ENCODE peak calls at places on chromosome 1, in ten cellular contexts. One of them, this sample, is unnamed.

GRCh38 chr1:32239335-32239734 is 7.7 kb upstream of the FAM167B start:
- DNase-seq in adrenal gland: no peak
- DNase-seq in ovary: no peak
- DNase-seq in A549: no peak
- DNase-seq in uterus: no peak
- DNase-seq in heart left ventricle: no peak
- DNase-seq in spleen: no peak
- DNase-seq in K562: no peak
- DNase-seq in upper lobe of left lung: no peak
- DNase-seq in prostate gland: no peak
- DNase-seq in this sample: no peak

GRCh38 chr1:200733907-200734306 is 4.8 kb upstream of the CAMSAP2 start:
- DNase-seq in adrenal gland: no peak
- DNase-seq in ovary: no peak
- DNase-seq in A549: no peak
- DNase-seq in uterus: no peak
- DNase-seq in heart left ventricle: no peak
- DNase-seq in spleen: no peak
- DNase-seq in K562: no peak
- DNase-seq in upper lobe of left lung: no peak
- DNase-seq in prostate gland: no peak
- DNase-seq in this sample: no peak

GRCh38 chr1:225767591-225768540 is 9.8 kb upstream of the SRP9 start:
- DNase-seq in adrenal gland: peak
- DNase-seq in ovary: peak
- DNase-seq in A549: no peak
- DNase-seq in uterus: peak
- DNase-seq in heart left ventricle: peak
- DNase-seq in spleen: peak
- DNase-seq in K562: no peak
- DNase-seq in upper lobe of left lung: peak
- DNase-seq in prostate gland: no peak
- DNase-seq in this sample: peak

GRCh38 chr1:3681898-3682806 is 29.8 kb downstream of the TP73 start:
- DNase-seq in adrenal gland: no peak
- DNase-seq in ovary: no peak
- DNase-seq in A549: no peak
- DNase-seq in uterus: no peak
- DNase-seq in heart left ventricle: no peak
- DNase-seq in spleen: no peak
- DNase-seq in K562: no peak
- DNase-seq in upper lobe of left lung: peak
- DNase-seq in prostate gland: no peak
- DNase-seq in this sample: no peak

GRCh38 chr1:92749024-92749634 is 35.8 kb downstream of the EVI5 start:
- DNase-seq in adrenal gland: peak
- DNase-seq in ovary: no peak
- DNase-seq in A549: peak
- DNase-seq in uterus: no peak
- DNase-seq in heart left ventricle: no peak
- DNase-seq in spleen: no peak
- DNase-seq in K562: peak
- DNase-seq in upper lobe of left lung: no peak
- DNase-seq in prostate gland: peak
- DNase-seq in this sample: no peak

GRCh38 chr1:46522184-46522968 is 29.1 kb downstream of the KNCN start:
- DNase-seq in adrenal gland: peak
- DNase-seq in ovary: peak
- DNase-seq in A549: peak
- DNase-seq in uterus: peak
- DNase-seq in heart left ventricle: no peak
- DNase-seq in spleen: peak
- DNase-seq in K562: peak
- DNase-seq in upper lobe of left lung: peak
- DNase-seq in prostate gland: peak
- DNase-seq in this sample: no peak

GRCh38 chr1:2566106-2567045 is 10.2 kb downstream of the TNFRSF14 start:
- DNase-seq in adrenal gland: no peak
- DNase-seq in ovary: peak
- DNase-seq in A549: no peak
- DNase-seq in uterus: no peak
- DNase-seq in heart left ventricle: no peak
- DNase-seq in spleen: no peak
- DNase-seq in K562: no peak
- DNase-seq in upper lobe of left lung: peak
- DNase-seq in prostate gland: no peak
- DNase-seq in this sample: no peak

GRCh38 chr1:18816808-18817207 is 42.7 kb downstream of the TAS1R2 start:
- DNase-seq in adrenal gland: no peak
- DNase-seq in ovary: no peak
- DNase-seq in A549: no peak
- DNase-seq in uterus: no peak
- DNase-seq in heart left ventricle: no peak
- DNase-seq in spleen: no peak
- DNase-seq in K562: no peak
- DNase-seq in upper lobe of left lung: no peak
- DNase-seq in prostate gland: no peak
- DNase-seq in this sample: no peak

DNA sequence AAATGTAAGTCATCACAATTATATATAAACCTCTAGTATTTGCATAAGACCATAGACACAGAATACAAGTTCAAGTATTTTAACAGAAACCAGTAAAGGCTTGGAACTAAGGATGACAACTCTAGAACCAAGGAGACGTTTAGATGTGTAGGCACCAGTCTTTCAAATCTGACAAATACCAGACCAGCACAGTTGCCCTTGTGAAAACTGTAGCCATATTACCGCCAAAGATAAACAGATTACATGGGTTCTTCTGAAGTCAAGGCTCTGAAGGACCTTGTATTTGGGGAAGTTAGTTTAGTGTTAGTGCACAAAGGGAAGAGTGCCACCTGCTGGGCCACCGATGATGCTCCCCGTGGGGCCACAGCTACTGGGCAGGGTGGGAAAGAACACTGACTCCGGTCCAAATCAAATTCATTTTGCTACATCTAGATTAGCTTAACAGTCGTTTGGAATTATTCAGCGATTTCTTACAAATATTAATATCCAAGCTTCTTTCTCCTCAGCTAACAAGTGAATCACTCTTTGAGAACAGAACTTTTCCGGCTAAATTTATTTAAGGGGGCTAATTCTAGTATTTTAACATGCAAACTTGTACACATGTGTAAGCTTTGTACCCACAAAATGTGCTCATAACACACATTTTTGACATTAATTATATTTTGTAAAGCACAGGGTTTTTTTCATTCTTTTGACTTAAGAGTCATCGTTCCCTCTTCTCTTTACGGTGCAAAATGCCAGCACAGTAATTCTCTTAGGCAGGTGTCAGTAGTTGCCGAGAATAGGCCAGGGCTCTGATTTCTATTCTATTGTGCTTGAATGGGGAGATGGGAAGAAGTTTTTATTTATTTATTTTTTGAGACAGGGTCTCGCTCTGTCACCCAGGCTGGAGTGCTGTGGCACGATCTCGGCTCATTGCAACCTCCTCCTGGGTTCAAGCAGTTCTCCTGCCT is 8.0 kb upstream of the NIBAN1 start:
- DNase-seq in adrenal gland: peak
- DNase-seq in ovary: peak
- DNase-seq in A549: peak
- DNase-seq in uterus: peak
- DNase-seq in heart left ventricle: peak
- DNase-seq in spleen: peak
- DNase-seq in K562: peak
- DNase-seq in upper lobe of left lung: peak
- DNase-seq in prostate gland: peak
- DNase-seq in this sample: peak
- TF ChIP-seq POLR2A in adrenal gland: no peak
- TF ChIP-seq POLR2A in ovary: no peak
- TF ChIP-seq POLR2A in A549: no peak
- TF ChIP-seq POLR2A in uterus: no peak
- TF ChIP-seq POLR2A in heart left ventricle: no peak
- TF ChIP-seq POLR2A in spleen: no peak
- TF ChIP-seq POLR2A in K562: no peak
- TF ChIP-seq POLR2A in upper lobe of left lung: no peak
- TF ChIP-seq POLR2A in prostate gland: no peak
- TF ChIP-seq POLR2A in this sample: no peak

GRCh38 chr1:11525151-11525505 is 46.2 kb downstream of the DISP3 start:
- DNase-seq in adrenal gland: no peak
- DNase-seq in ovary: no peak
- DNase-seq in A549: no peak
- DNase-seq in uterus: no peak
- DNase-seq in heart left ventricle: no peak
- DNase-seq in spleen: no peak
- DNase-seq in K562: no peak
- DNase-seq in upper lobe of left lung: no peak
- DNase-seq in prostate gland: no peak
- DNase-seq in this sample: peak

GRCh38 chr1:11522400-11523235 is 43.7 kb downstream of the DISP3 start:
- DNase-seq in adrenal gland: no peak
- DNase-seq in ovary: no peak
- DNase-seq in A549: no peak
- DNase-seq in uterus: no peak
- DNase-seq in heart left ventricle: no peak
- DNase-seq in spleen: peak
- DNase-seq in K562: no peak
- DNase-seq in upper lobe of left lung: no peak
- DNase-seq in prostate gland: no peak
- DNase-seq in this sample: peak

GRCh38 chr1:11524465-11525150 is 45.7 kb downstream of the DISP3 start:
- DNase-seq in adrenal gland: no peak
- DNase-seq in ovary: no peak
- DNase-seq in A549: no peak
- DNase-seq in uterus: no peak
- DNase-seq in heart left ventricle: no peak
- DNase-seq in spleen: no peak
- DNase-seq in K562: no peak
- DNase-seq in upper lobe of left lung: no peak
- DNase-seq in prostate gland: no peak
- DNase-seq in this sample: peak

GRCh38 chr1:11523261-11523660 is 44.3 kb downstream of the DISP3 start:
- DNase-seq in adrenal gland: no peak
- DNase-seq in ovary: no peak
- DNase-seq in A549: no peak
- DNase-seq in uterus: no peak
- DNase-seq in heart left ventricle: no peak
- DNase-seq in spleen: peak
- DNase-seq in K562: no peak
- DNase-seq in upper lobe of left lung: no peak
- DNase-seq in prostate gland: no peak
- DNase-seq in this sample: no peak

DNA sequence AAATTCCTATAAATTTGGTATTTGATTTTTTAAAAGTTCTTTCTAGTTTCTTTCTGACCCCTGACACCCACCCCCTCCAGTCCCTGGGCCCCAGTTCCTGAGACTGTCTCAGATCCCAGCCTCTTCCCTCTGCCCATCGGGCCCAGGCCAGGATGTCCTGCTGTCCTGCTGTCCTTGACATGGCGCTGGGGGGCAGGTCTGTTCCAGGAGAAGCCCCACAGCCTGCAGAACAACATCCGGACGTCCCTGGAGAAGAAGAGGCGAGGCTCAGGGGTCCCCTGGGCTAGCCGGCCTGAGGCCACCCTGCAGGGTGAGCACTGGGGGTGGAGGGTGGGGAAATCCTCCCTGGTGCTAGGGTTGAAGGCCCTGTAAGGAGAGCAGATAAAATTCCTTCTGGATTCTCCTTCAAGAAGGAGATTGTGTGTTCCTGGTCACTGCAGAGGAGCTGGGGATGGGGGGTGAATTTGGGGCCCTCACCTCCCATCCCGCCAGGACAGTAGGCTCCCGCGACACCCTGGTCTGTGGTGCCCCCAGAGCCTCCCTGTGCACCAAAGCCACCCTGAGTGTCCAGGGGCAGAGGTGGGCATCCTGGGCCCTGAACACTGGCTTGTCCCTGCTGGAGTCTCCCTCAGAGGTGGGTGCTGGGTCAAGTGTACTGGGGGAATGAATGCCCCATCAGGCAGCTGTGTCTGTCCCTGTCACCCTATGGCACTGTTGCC is 45.0 kb downstream of the DISP3 start:
- DNase-seq in adrenal gland: no peak
- DNase-seq in ovary: no peak
- DNase-seq in A549: no peak
- DNase-seq in uterus: no peak
- DNase-seq in heart left ventricle: no peak
- DNase-seq in spleen: peak
- DNase-seq in K562: no peak
- DNase-seq in upper lobe of left lung: no peak
- DNase-seq in prostate gland: no peak
- DNase-seq in this sample: peak
- H3K27ac ChIP-seq in adrenal gland: no peak
- H3K27ac ChIP-seq in ovary: no peak
- H3K27ac ChIP-seq in A549: no peak
- H3K27ac ChIP-seq in uterus: no peak
- H3K27ac ChIP-seq in heart left ventricle: no peak
- H3K27ac ChIP-seq in spleen: no peak
- H3K27ac ChIP-seq in K562: no peak
- H3K27ac ChIP-seq in upper lobe of left lung: no peak
- H3K27ac ChIP-seq in prostate gland: no peak
- H3K27ac ChIP-seq in this sample: no peak

DNA sequence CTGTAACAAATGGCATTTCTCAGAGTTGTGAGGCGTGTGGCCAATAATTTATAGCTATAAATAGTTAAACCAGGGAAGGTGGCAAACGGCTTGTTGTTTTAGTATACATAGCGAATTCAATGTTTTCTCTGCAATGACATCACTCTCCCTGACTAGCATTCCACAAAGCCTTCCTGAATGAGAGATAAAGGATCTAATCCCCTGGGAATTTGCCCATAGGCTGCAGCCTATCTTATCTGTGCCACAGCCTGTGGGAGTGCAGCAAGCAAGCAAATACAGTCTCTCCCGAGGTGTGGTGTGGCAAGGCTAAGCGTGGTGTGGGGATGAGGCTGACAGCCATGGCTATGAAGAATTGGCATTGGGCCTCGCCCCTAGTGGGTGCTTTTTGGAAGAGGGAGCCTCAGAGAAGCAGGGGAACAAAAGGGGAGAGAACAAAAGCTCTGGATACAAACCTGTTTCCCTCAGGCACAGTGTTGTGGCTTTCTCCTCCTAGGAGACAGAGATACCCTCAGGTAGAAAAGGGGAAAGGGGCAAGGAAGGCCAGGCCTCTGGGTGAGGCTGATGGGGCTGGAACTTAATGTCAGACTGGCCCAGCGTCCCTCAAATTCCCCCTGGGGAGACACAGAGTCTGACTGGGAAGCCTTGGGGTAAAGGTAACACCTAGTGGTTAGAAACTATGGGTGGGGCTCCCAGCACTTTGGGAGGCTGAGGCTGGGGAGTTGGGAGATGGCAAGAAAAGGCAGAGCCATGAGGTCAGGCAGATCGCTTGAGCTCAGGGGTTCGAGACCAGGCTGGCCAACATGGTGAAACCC is 8.9 kb downstream of the TAGLN2 start:
- DNase-seq in adrenal gland: no peak
- DNase-seq in ovary: no peak
- DNase-seq in A549: peak
- DNase-seq in uterus: no peak
- DNase-seq in heart left ventricle: no peak
- DNase-seq in spleen: peak
- DNase-seq in K562: no peak
- DNase-seq in upper lobe of left lung: no peak
- DNase-seq in prostate gland: no peak
- DNase-seq in this sample: no peak
- TF ChIP-seq POLR2A in adrenal gland: no peak
- TF ChIP-seq POLR2A in ovary: no peak
- TF ChIP-seq POLR2A in A549: no peak
- TF ChIP-seq POLR2A in uterus: no peak
- TF ChIP-seq POLR2A in heart left ventricle: no peak
- TF ChIP-seq POLR2A in spleen: no peak
- TF ChIP-seq POLR2A in K562: no peak
- TF ChIP-seq POLR2A in upper lobe of left lung: no peak
- TF ChIP-seq POLR2A in prostate gland: no peak
- TF ChIP-seq POLR2A in this sample: no peak

GRCh38 chr1:190159146-190159545 is 318.5 kb downstream of the BRINP3 start:
- DNase-seq in adrenal gland: no peak
- DNase-seq in ovary: no peak
- DNase-seq in A549: no peak
- DNase-seq in uterus: no peak
- DNase-seq in heart left ventricle: no peak
- DNase-seq in spleen: no peak
- DNase-seq in K562: no peak
- DNase-seq in upper lobe of left lung: no peak
- DNase-seq in prostate gland: no peak
- DNase-seq in this sample: no peak
- H3K27ac ChIP-seq in adrenal gland: no peak
- H3K27ac ChIP-seq in ovary: no peak
- H3K27ac ChIP-seq in A549: no peak
- H3K27ac ChIP-seq in uterus: no peak
- H3K27ac ChIP-seq in heart left ventricle: no peak
- H3K27ac ChIP-seq in spleen: no peak
- H3K27ac ChIP-seq in K562: no peak
- H3K27ac ChIP-seq in upper lobe of left lung: no peak
- H3K27ac ChIP-seq in prostate gland: no peak
- H3K27ac ChIP-seq in this sample: no peak